ENCODE peak calls at places on chromosomes 7 and 10, in five cellular contexts. N is A549, M is GM12878, Z is HepG2, J is K562. O is an unnamed sample.

GRCh38 chr7:157962458-157963306 is 624.9 kb downstream of the PTPRN2 start:
- DNase-seq in N (no peak), M (no peak), Z (peak; percentile 10), J (no peak), O (no peak)

GRCh38 chr7:76236226-76236625 is 34.5 kb downstream of the SRRM3 start:
- DNase-seq in N (no peak), M (no peak), Z (no peak), J (no peak), O (no peak)

GRCh38 chr10:82691211-82691610 is 816.2 kb downstream of the NRG3 start:
- DNase-seq in N (no peak), M (no peak), Z (no peak), J (no peak), O (no peak)

GRCh38 chr7:149284343-149284742 is 22.3 kb downstream of the ZNF783 start:
- DNase-seq in N (no peak), M (no peak), Z (no peak), J (no peak), O (no peak)

GRCh38 chr7:27150568-27151340 is 1.6 kb downstream of the HOXA3 start:
- DNase-seq in N (peak; percentile 91), M (no peak), Z (peak; percentile 42), J (peak; percentile 74), O (no peak)

GRCh38 chr7:158811894-158812293 is 17.4 kb downstream of the ESYT2 start:
- DNase-seq in N (no peak), M (no peak), Z (no peak), J (no peak), O (no peak)

GRCh38 chr10:36559990-36560389 is 565.4 kb upstream of the ANKRD30A start:
- DNase-seq in N (no peak), M (no peak), Z (no peak), J (no peak), O (no peak)

GRCh38 chr7:105493928-105494325 is 28.1 kb downstream of the PUS7 start:
- DNase-seq in N (no peak), M (no peak), Z (no peak), J (no peak), O (no peak)

GRCh38 chr10:93071674-93072224 is 1.9 kb upstream of the CYP26A1 start:
- DNase-seq in N (no peak), M (no peak), Z (peak; percentile 70), J (peak; percentile 89), O (peak; percentile 82)

GRCh38 chr7:70383369-70383768 is 748.6 kb upstream of the GALNT17 start:
- DNase-seq in N (no peak), M (no peak), Z (no peak), J (no peak), O (no peak)

GRCh38 chr7:129610709-129611245 is 743 bp upstream of the NRF1 start:
- DNase-seq in N (no peak), M (no peak), Z (no peak), J (no peak), O (no peak)

GRCh38 chr7:13898957-13899670 is 90.4 kb downstream of the ETV1 start:
- DNase-seq in N (no peak), M (no peak), Z (no peak), J (no peak), O (no peak)

GRCh38 chr10:132114953-132115520 is 49.3 kb downstream of the JAKMIP3 start:
- DNase-seq in N (no peak), M (no peak), Z (no peak), J (no peak), O (no peak)
- TF ChIP-seq KDM1A in N (no peak), M (no peak), Z (no peak), J (no peak), O (no peak)

GRCh38 chr10:125331056-125331455 is 170.7 kb upstream of the CTBP2 start:
- DNase-seq in N (no peak), M (no peak), Z (no peak), J (no peak), O (no peak)

GRCh38 chr10:125329056-125329455 is 168.7 kb upstream of the CTBP2 start:
- DNase-seq in N (no peak), M (no peak), Z (no peak), J (no peak), O (no peak)

GRCh38 chr10:125325326-125325725 is 165.0 kb upstream of the CTBP2 start:
- DNase-seq in N (no peak), M (no peak), Z (no peak), J (no peak), O (no peak)
- TF ChIP-seq EP300 in N (no peak), M (no peak), Z (no peak), J (no peak), O (no peak)

DNA sequence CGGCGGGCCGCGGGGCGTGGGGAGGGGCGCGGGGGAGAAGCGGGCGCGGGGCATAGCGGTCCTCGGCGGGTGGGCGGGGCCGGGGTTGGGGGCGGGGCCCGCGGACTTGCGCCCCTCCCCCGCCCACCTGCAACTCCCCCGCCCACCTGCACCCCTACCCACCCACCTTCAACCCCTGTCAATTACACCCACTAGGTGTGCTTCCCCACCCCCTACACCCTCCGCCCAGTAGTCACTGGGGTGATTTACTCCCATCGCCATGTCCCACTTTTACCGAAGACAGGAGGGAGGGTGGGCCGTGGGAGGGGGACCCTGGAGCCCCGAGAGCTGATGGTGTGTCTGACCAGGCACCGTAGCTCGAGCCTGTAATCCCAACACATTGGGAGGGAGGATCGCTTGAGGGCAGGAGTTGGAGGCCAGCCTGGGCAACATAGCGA is 559 bp downstream of the KCTD7 start:
- DNase-seq in N (peak; percentile 36), M (no peak), Z (no peak), J (peak; percentile 80), O (no peak)
- TF ChIP-seq KDM1A in N (no peak), M (no peak), Z (no peak), J (no peak), O (no peak)

GRCh38 chr10:98302711-98303365 is 34.8 kb upstream of the LOXL4 start:
- DNase-seq in N (no peak), M (no peak), Z (no peak), J (no peak), O (no peak)
- TF ChIP-seq EP300 in N (no peak), M (no peak), Z (no peak), J (no peak), O (no peak)

DNA sequence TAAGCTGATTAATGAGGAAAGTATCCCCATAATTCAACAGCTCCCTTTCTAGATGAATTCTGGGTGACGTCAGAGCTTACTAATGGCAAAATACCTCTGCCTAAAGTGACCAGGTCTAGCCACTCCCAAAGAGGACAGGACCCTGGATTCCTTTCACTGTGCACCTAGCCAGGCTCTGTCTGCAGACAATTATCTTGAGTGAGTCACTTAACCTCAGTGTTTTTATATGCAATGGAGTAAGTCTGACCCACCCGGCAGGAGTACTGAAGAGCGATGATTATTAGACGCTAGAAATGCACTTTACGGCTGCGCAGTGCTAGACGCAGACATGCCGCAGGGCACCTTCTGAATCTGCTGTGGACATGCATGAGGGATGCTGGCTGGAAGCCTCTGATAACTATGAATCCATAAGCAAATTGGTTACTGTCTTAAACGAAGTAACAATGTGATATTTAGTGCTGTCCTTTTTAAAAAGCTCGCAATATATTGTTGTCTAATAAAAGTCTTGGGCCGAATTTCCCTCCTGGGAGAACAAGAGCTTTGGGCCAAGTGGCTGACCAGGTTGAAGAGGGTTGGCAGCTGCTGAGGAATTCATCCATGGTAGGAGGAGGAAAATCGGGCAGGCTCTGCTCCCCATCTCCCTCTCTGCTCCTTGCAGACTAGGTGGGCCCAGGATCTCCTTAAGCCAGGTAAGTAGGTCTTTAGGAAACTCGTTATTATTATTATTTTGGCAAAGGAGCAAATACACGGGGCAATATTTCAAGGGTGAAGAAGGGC is 4.6 kb upstream of the INPP5A start:
- DNase-seq in N (no peak), M (no peak), Z (no peak), J (no peak), O (no peak)
- TF ChIP-seq KDM1A in N (no peak), M (no peak), Z (no peak), J (no peak), O (no peak)

GRCh38 chr7:140541513-140542192 is 62.3 kb upstream of the MKRN1 start:
- DNase-seq in N (peak; percentile 95), M (no peak), Z (peak; percentile 70), J (peak; percentile 58), O (peak; percentile 66)
- TF ChIP-seq EP300 in N (peak; percentile 47), M (no peak), Z (no peak), J (no peak), O (no peak)